ENCODE peak calls at places on chromosomes 13 and 19, in six cellular contexts. H, G, C, M, U and L are unnamed samples.
A peak's percentile ranks its signal among the peaks of the same experiment; 100 is the strongest.

GRCh38 chr19:18339703-18340102 is 695 bp upstream of the PGPEP1 start:
- DNase-seq in H (no peak), G (no peak), C (no peak), M (no peak), U (no peak), L (no peak)

GRCh38 chr13:95083758-95084157 is 217.5 kb downstream of the ABCC4 start:
- DNase-seq in H (no peak), G (no peak), C (no peak), M (no peak), U (no peak), L (no peak)

GRCh38 chr13:41590643-41591042 is 133.3 kb downstream of the RGCC start:
- DNase-seq in H (no peak), G (no peak), C (no peak), M (no peak), U (no peak), L (no peak)

GRCh38 chr13:103022328-103022727 is 43.9 kb downstream of the SLC10A2 start:
- DNase-seq in H (no peak), G (peak; percentile 51), C (no peak), M (no peak), U (no peak), L (no peak)

GRCh38 chr13:32409561-32410440 is 18.1 kb downstream of the N4BP2L1 start:
- DNase-seq in H (no peak), G (no peak), C (peak; percentile 23), M (peak; percentile 50), U (no peak), L (no peak)

GRCh38 chr13:44627441-44627840 is 51.3 kb upstream of the TSC22D1 start:
- DNase-seq in H (no peak), G (no peak), C (no peak), M (no peak), U (no peak), L (no peak)

GRCh38 chr13:42883142-42883541 is 101.8 kb downstream of the FAM216B start:
- DNase-seq in H (no peak), G (no peak), C (no peak), M (no peak), U (no peak), L (no peak)

GRCh38 chr13:36639610-36640009 is 34.2 kb upstream of the SERTM1 start:
- DNase-seq in H (no peak), G (no peak), C (no peak), M (no peak), U (no peak), L (no peak)

GRCh38 chr19:8512115-8512967 is 1.6 kb downstream of the ZNF414 start:
- DNase-seq in H (no peak), G (no peak), C (no peak), M (no peak), U (no peak), L (peak; percentile 49)

GRCh38 chr19:43152217-43152616 is 34.1 kb downstream of the PSG5 start:
- DNase-seq in H (no peak), G (no peak), C (no peak), M (no peak), U (no peak), L (no peak)

GRCh38 chr19:29480507-29480906 is 45.3 kb upstream of the VSTM2B start:
- DNase-seq in H (no peak), G (no peak), C (no peak), M (no peak), U (no peak), L (no peak)

GRCh38 chr19:33325920-33326319 is 23.6 kb upstream of the CEBPA start:
- DNase-seq in H (no peak), G (no peak), C (no peak), M (no peak), U (no peak), L (no peak)

GRCh38 chr19:22831211-22831610 is 880 bp upstream of the ZNF723 start:
- DNase-seq in H (no peak), G (no peak), C (no peak), M (no peak), U (no peak), L (no peak)

DNA sequence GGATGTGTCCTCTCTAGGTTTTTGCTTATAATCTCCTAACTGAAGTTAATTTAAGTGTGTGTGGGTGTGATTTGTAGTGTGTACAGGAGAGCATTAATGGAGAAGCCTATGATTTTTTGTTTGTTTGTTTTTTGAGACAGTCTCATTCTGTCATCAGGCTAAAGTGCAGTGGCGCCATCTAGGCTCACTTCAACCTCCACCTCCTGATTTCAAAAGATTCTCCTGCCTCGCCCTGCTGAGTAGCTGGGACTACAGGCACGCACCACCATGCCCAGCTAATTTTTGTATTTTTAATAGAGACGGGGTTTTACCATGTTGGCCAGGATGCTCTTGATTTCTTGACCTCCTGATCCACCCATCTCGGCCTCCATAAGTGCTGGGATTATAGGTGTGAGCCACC is 20.6 kb downstream of the ZNF701 start:
- DNase-seq in H (no peak), G (no peak), C (no peak), M (no peak), U (no peak), L (no peak)
- TF ChIP-seq CTCF in H (no peak), G (no peak), C (no peak), M (peak; percentile 13), U (no peak), L (no peak)

DNA sequence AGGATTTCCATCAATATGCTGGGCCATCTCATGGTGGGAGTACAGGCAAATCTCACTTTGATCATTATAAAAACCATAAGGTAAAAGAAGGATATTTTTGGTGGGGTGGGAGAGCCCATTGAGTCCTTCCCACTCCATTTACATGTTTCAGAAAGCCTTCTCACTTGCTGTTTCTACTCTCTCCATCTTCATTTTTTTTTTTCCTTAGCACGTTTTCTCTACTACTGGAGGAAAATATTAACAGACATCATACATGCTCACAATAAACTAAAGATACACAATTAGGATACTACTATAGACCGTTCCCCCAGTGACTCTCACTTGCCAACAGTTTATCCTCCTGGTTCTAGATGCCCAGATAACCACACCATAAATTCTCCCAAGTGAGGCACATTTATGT is 1.8 kb upstream of the AKAP8 start:
- DNase-seq in H (no peak), G (no peak), C (no peak), M (no peak), U (no peak), L (no peak)
- H3K4me3 ChIP-seq in H (no peak overlapping the region), G (no peak overlapping the region), C (no peak overlapping the region), M (no peak overlapping the region), U (no peak overlapping the region), L (no peak overlapping the region)

DNA sequence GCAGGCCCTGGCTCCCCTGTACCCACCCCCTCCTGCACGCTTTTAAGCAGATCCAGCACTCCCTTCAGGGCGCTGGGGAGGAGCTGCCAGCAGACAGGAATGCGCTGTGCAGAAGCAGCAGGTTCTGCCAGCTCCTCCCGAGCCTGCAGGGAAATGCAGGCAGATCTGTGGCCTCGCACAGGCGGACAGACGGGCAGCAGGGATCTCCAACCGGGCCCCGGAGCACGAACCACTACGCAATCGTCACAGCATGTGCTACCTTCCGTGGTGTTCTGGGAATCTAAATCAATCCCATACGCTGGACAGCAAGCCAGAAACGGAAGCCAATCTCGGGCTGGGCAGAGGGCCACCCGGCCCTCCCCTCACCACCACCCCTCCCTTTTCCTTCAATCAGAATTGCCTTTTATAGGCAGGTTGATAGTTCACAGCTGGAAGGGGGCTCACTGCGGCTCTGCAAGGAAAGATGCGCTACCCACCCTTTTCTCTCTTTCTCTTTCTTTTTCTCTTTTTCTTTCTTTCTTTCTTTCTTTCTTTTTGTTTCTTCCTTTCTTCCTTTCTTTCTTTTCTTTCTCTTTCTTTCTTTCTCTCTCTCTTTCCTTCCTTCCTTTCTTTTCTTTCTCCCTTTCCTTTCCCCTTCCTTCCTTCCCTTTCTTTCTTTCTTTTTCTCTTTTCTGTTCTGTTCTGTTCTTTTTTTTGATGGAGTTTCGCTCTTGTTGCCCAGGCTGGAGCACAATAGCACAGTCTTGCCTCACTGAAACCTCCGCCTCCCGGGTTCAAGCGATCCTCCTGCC is 99.9 kb downstream of the GNG7 start:
- DNase-seq in H (peak; percentile 75), G (peak; percentile 90), C (peak; percentile 61), M (peak; percentile 89), U (peak; percentile 76), L (peak; percentile 74)
- TF ChIP-seq CTCF in H (peak; percentile 6), G (peak; percentile 26), C (no peak), M (no peak), U (no peak), L (no peak)

DNA sequence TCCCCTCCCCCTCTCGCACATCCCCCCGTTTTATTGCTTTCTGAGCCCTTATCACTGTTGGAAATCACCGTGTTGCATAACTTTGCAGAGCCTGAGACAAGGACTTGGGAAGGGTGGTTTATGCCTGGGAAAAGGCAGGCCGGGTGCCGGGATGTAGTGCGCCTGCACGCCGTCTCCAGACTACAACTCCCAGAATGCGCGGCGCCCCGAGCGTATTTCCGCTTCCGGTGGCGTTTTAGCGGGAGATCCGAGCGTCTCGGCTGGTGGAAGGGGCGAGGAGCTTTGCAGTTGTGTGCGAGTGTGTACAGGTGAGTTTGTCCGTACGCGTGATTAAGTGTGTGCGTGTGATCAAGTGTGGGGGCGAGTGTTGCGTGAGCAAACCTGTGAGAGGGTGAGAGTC is 75.4 kb downstream of the PEG3 start:
- DNase-seq in H (peak; percentile 50), G (peak; percentile 29), C (no peak), M (no peak), U (no peak), L (peak; percentile 17)
- H3K4me3 ChIP-seq in H (peak overlapping the region; percentile 58), G (peak overlapping the region; percentile 11), C (peak overlapping the region; percentile 14), M (no peak overlapping the region), U (peak overlapping the region; percentile 69), L (no peak overlapping the region)

DNA sequence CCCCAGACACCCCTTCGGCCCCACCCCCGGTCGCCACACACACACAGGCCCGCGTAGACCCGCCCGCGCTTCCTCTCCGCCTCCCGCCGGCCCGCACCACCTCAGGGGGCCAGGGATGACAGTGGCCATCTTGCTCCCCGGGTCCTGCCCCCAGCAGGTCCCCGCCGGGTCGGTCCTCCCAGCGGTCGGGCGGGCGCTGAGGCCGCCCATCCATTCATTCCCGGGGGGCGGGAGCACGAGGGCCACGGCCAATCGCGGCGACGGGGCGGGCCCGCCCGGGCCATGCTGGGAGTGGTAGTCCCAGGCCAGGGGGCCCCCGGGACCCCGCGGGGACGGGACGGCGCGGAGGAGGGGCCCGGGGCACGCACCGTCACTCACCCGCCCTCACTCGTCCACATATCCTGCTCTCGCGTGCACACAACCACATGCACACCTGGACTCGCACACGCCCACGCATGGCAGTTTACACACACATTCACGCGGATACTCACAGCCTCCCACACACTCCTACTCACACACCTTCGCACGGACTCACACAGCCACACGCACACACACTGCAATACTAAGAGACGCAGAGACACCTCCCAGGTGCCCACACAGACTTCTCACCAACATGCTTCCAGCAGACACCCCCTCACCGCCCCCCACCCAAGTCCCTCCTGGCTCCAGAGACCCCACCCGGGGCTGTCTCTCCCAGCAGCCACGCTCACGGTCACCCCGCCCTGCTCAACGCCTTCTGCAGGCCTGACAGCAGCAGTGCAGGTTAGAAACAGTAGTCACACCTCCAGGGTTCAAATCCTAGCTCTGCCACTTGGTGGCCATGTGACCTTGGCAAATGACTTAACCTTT is at the start of gene DPF1:
- DNase-seq in H (no peak), G (no peak), C (no peak), M (peak; percentile 90), U (no peak), L (no peak)
- TF ChIP-seq CTCF in H (no peak), G (no peak), C (no peak), M (peak; percentile 35), U (no peak), L (no peak)

DNA sequence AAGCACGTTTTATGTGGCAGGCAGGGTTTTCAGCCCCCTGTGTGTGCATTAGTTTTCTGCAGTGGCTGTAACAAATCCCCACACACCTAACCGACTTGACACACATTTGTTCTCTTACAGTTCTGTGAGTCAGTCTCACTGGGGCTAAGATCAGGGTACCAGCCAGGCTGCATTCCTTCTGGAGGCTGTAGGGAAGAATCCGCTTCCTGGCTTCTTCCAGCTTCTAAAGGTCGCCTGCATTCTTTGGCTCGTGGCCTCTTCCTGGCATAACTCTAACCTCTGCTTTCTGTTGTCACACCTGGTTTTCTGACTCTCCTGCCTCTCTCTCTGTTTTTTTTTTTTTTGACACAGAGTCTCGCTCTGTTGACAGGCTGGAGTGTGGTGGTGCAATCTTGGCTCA is 6.4 kb downstream of the ELSPBP1 start:
- DNase-seq in H (no peak), G (no peak), C (no peak), M (no peak), U (no peak), L (no peak)
- H3K4me3 ChIP-seq in H (no peak overlapping the region), G (no peak overlapping the region), C (no peak overlapping the region), M (no peak overlapping the region), U (no peak overlapping the region), L (no peak overlapping the region)

GRCh38 chr13:109738298-109738746 is 48.1 kb downstream of the IRS2 start:
- DNase-seq in H (no peak), G (no peak), C (no peak), M (no peak), U (no peak), L (no peak)
- TF ChIP-seq CTCF in H (no peak), G (no peak), C (no peak), M (no peak), U (no peak), L (no peak)